ENCODE peak calls at places on chromosomes 7 and 10, in eight cellular contexts. One of them, this sample, is unnamed.

GRCh38 chr7:111174476-111174875 is 83.5 kb downstream of the LRRN3 start:
- DNase-seq in C1 segment of cervical spinal cord: no peak
- DNase-seq in KBM-7: no peak
- DNase-seq in activated T-cell treated with anti-CD3 and anti-CD28 coated beads for 1 hour: no peak
- DNase-seq in psoas muscle: no peak
- DNase-seq in T-helper 9 cell: no peak
- DNase-seq in IMR-90: no peak
- DNase-seq in HEK293T: no peak
- DNase-seq in this sample: no peak

GRCh38 chr7:154484406-154484805 is 432.2 kb downstream of the DPP6 start:
- DNase-seq in C1 segment of cervical spinal cord: peak
- DNase-seq in KBM-7: no peak
- DNase-seq in activated T-cell treated with anti-CD3 and anti-CD28 coated beads for 1 hour: no peak
- DNase-seq in psoas muscle: no peak
- DNase-seq in T-helper 9 cell: no peak
- DNase-seq in IMR-90: no peak
- DNase-seq in HEK293T: no peak
- DNase-seq in this sample: no peak

GRCh38 chr7:66313913-66314568 is 108.9 kb downstream of the TPST1 start:
- DNase-seq in C1 segment of cervical spinal cord: no peak
- DNase-seq in KBM-7: no peak
- DNase-seq in activated T-cell treated with anti-CD3 and anti-CD28 coated beads for 1 hour: no peak
- DNase-seq in psoas muscle: no peak
- DNase-seq in T-helper 9 cell: no peak
- DNase-seq in IMR-90: no peak
- DNase-seq in HEK293T: no peak
- DNase-seq in this sample: no peak

GRCh38 chr10:119221666-119222065 is 14.3 kb downstream of the GRK5 start:
- DNase-seq in C1 segment of cervical spinal cord: no peak
- DNase-seq in KBM-7: no peak
- DNase-seq in activated T-cell treated with anti-CD3 and anti-CD28 coated beads for 1 hour: no peak
- DNase-seq in psoas muscle: no peak
- DNase-seq in T-helper 9 cell: no peak
- DNase-seq in IMR-90: no peak
- DNase-seq in HEK293T: no peak
- DNase-seq in this sample: no peak

GRCh38 chr10:12594448-12594944 is 245.1 kb downstream of the CAMK1D start:
- DNase-seq in C1 segment of cervical spinal cord: no peak
- DNase-seq in KBM-7: peak
- DNase-seq in activated T-cell treated with anti-CD3 and anti-CD28 coated beads for 1 hour: no peak
- DNase-seq in psoas muscle: no peak
- DNase-seq in T-helper 9 cell: peak
- DNase-seq in IMR-90: no peak
- DNase-seq in HEK293T: no peak
- DNase-seq in this sample: no peak

GRCh38 chr7:119931230-119931824 is 341.6 kb upstream of the KCND2 start:
- DNase-seq in C1 segment of cervical spinal cord: no peak
- DNase-seq in KBM-7: no peak
- DNase-seq in activated T-cell treated with anti-CD3 and anti-CD28 coated beads for 1 hour: no peak
- DNase-seq in psoas muscle: no peak
- DNase-seq in T-helper 9 cell: no peak
- DNase-seq in IMR-90: no peak
- DNase-seq in HEK293T: no peak
- DNase-seq in this sample: peak

GRCh38 chr7:155455132-155455693 is 2.7 kb upstream of the EN2 start:
- DNase-seq in C1 segment of cervical spinal cord: no peak
- DNase-seq in KBM-7: no peak
- DNase-seq in activated T-cell treated with anti-CD3 and anti-CD28 coated beads for 1 hour: no peak
- DNase-seq in psoas muscle: no peak
- DNase-seq in T-helper 9 cell: no peak
- DNase-seq in IMR-90: no peak
- DNase-seq in HEK293T: no peak
- DNase-seq in this sample: no peak

GRCh38 chr10:3778708-3779108 is 6.3 kb downstream of the KLF6 start:
- DNase-seq in C1 segment of cervical spinal cord: peak
- DNase-seq in KBM-7: no peak
- DNase-seq in activated T-cell treated with anti-CD3 and anti-CD28 coated beads for 1 hour: no peak
- DNase-seq in psoas muscle: no peak
- DNase-seq in T-helper 9 cell: no peak
- DNase-seq in IMR-90: peak
- DNase-seq in HEK293T: no peak
- DNase-seq in this sample: no peak

This sample was measured in LHCN-M2.